ENCODE peak calls at places on chromosomes 6 and 20, in seven cellular contexts. F is left ventricle myocardium inferior, R is Calu3, W is adrenal gland, Q is IMR-90, K is neural progenitor cell, S is fibroblast of the aortic adventitia. A is an unnamed sample.

GRCh38 chr6:169454204-169454871 is 200.7 kb upstream of the THBS2 start:
- DNase-seq in R (peak), W (no peak), F (no peak), S (peak), K (no peak), Q (peak), A (no peak)

GRCh38 chr20:7585126-7585679 is 355.1 kb downstream of the HAO1 start:
- DNase-seq in F (no peak), Q (no peak), K (no peak), S (peak), W (no peak), R (peak), A (no peak)

GRCh38 chr6:73985891-73986290 is 289.9 kb downstream of the CD109 start:
- DNase-seq in K (peak), S (peak), W (no peak), F (no peak), Q (no peak), R (peak), A (no peak)

GRCh38 chr6:133587841-133588240 is 301.1 kb upstream of the TCF21 start:
- DNase-seq in F (no peak), W (no peak), K (no peak), S (peak), Q (peak), R (no peak), A (no peak)

GRCh38 chr6:137020771-137021170 is 24.0 kb downstream of the IL20RA start:
- DNase-seq in R (no peak), S (no peak), F (no peak), Q (no peak), W (no peak), K (no peak), A (no peak)

GRCh38 chr20:47355489-47356219 is 845 bp downstream of the ZMYND8 start:
- DNase-seq in R (no peak), K (peak), W (no peak), F (no peak), S (peak), Q (no peak), A (no peak)

GRCh38 chr6:75167426-75167825 is 38.4 kb downstream of the COL12A1 start:
- DNase-seq in S (no peak), K (no peak), Q (no peak), W (no peak), R (no peak), F (no peak), A (no peak)

GRCh38 chr20:46304361-46304760 is 3.9 kb downstream of the CDH22 start:
- DNase-seq in W (no peak), S (no peak), F (no peak), Q (peak), K (no peak), R (no peak), A (no peak)

GRCh38 chr20:24096256-24096655 is 107.7 kb upstream of the GGTLC1 start:
- DNase-seq in K (peak), S (no peak), W (no peak), Q (no peak), R (no peak), F (no peak), A (no peak)

GRCh38 chr6:89454300-89454699 is 21.3 kb downstream of the ANKRD6 start:
- DNase-seq in S (no peak), K (no peak), Q (no peak), R (no peak), F (no peak), W (no peak), A (no peak)

GRCh38 chr6:138307352-138307751 is 70.4 kb upstream of the SMIM28 start:
- DNase-seq in R (no peak), Q (no peak), W (no peak), K (no peak), S (peak), F (peak), A (no peak)

GRCh38 chr20:23021941-23022340 is 13.2 kb upstream of the SSTR4 start:
- DNase-seq in S (no peak), F (no peak), Q (peak), K (no peak), W (no peak), R (no peak), A (no peak)

GRCh38 chr20:61730631-61731362 is 334.9 kb downstream of the TAF4 start:
- DNase-seq in K (no peak), W (no peak), S (no peak), F (no peak), Q (no peak), R (no peak), A (no peak)

GRCh38 chr6:6225885-6226284 is 94.6 kb downstream of the F13A1 start:
- DNase-seq in W (no peak), Q (no peak), F (no peak), S (no peak), K (no peak), R (no peak), A (no peak)

GRCh38 chr6:148110925-148111324 is 231.7 kb upstream of the SASH1 start:
- DNase-seq in W (no peak), F (no peak), S (no peak), R (no peak), K (no peak), Q (no peak), A (no peak)
- TF ChIP-seq CTCF in W (no peak), F (no peak), S (no peak), R (no peak), K (no peak), Q (no peak), A (no peak)

DNA sequence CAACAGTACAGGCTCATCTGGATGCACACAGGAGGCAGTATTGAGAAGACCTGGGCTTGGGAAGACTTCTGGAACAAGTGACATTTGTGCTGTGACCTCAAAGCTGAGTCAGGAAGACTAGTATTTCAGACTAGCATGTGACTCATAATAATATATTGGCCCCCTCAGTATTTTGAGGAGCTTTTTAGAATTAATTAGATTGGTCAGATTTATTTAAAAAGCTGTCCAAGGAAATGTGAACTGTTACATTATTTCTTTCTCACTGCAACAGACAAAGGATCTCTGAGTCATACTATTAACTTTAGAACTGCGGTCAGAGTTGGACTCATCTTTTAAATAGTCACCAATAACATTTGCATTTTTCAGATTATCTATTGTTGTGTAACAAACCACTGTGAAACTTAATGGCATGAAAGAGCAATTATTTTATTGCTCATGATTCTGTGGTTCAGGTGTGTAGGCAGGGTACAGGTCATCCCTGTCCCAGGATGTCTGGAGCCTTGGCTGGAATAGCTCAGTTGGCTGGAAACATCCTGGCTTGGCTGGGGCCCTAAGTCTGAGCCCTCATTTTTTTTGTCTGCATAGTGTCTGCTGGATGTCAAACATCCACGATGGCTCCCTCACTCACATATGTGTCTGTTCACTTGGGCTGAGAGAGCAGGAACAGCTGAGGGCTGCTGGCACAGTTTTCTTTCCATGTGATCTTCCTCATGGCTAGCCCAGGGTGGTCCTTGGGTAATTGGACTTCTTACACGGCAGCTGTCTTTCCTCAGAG is 46.8 kb downstream of the MAP3K4 start:
- DNase-seq in F (peak), Q (peak), S (peak), R (peak), K (no peak), W (no peak), A (no peak)
- TF ChIP-seq CTCF in F (no peak), Q (peak), S (peak), R (no peak), K (no peak), W (no peak), A (no peak)

GRCh38 chr6:16868968-16869367 is 107.7 kb upstream of the ATXN1 start:
- DNase-seq in R (no peak), Q (peak), W (no peak), F (no peak), K (no peak), S (peak), A (no peak)

GRCh38 chr6:16876201-16876600 is 114.9 kb upstream of the ATXN1 start:
- DNase-seq in W (no peak), R (no peak), K (no peak), Q (no peak), S (no peak), F (no peak), A (no peak)

GRCh38 chr6:16871047-16871446 is 109.8 kb upstream of the ATXN1 start:
- DNase-seq in K (no peak), F (no peak), Q (no peak), R (no peak), W (no peak), S (no peak), A (no peak)

GRCh38 chr6:16873698-16874097 is 112.4 kb upstream of the ATXN1 start:
- DNase-seq in K (no peak), F (no peak), W (no peak), Q (no peak), R (no peak), S (no peak), A (no peak)

GRCh38 chr6:16872543-16873230 is 111.4 kb upstream of the ATXN1 start:
- DNase-seq in S (no peak), W (no peak), F (no peak), Q (no peak), R (no peak), K (no peak), A (no peak)
- TF ChIP-seq CTCF in S (peak), W (no peak), F (no peak), Q (no peak), R (no peak), K (no peak), A (no peak)

GRCh38 chr20:8913452-8913851 is 155.4 kb upstream of the PLCB4 start:
- DNase-seq in W (no peak), S (no peak), R (no peak), K (no peak), Q (no peak), F (no peak), A (no peak)
- TF ChIP-seq CTCF in W (no peak), S (no peak), R (no peak), K (no peak), Q (no peak), F (no peak), A (no peak)

GRCh38 chr20:15047100-15047499 is 709.7 kb upstream of the FLRT3 start:
- DNase-seq in R (no peak), S (no peak), Q (no peak), K (no peak), F (no peak), W (no peak), A (no peak)
- TF ChIP-seq CTCF in R (no peak), S (no peak), Q (no peak), K (no peak), F (no peak), W (no peak), A (no peak)

A was measured in mesothelial cell of epicardium.